ENCODE peak calls at places on chromosomes 6 and 20, in eight cellular contexts. F is fibroblast of the conjunctiva; Q is GDM1; D is activated CD4-positive, alpha-beta T cell treated with anti-CD3 and anti-CD28 coated beads for 24 hours; A is ACHN; O is CD8-positive, alpha-beta memory T cell; Y is fibroblast of lung; N is Kasumi-1. G is an unnamed sample.

GRCh38 chr20:13333793-13334192 is 112.7 kb downstream of the ISM1 start:
- DNase-seq in F (no peak), Q (no peak), D (no peak), A (no peak), O (no peak), Y (peak; percentile 71), N (no peak), G (no peak)

GRCh38 chr20:46256293-46256692 is 52.0 kb downstream of the CDH22 start:
- DNase-seq in F (no peak), Q (no peak), D (no peak), A (no peak), O (no peak), Y (no peak), N (no peak), G (no peak)

GRCh38 chr6:97630592-97630991 is 347.6 kb upstream of the MMS22L start:
- DNase-seq in F (no peak), Q (no peak), D (no peak), A (no peak), O (no peak), Y (no peak), N (no peak), G (peak; percentile 4)

GRCh38 chr6:62714112-62714511 is 428.1 kb upstream of the KHDRBS2 start:
- DNase-seq in F (no peak), Q (no peak), D (no peak), A (no peak), O (no peak), Y (no peak), N (no peak), G (no peak)

GRCh38 chr20:58850693-58851174 is at the start of gene GNAS-AS1:
- DNase-seq in F (peak; percentile 72), Q (no peak), D (peak; percentile 77), A (no peak), O (peak; percentile 63), Y (peak; percentile 90), N (no peak), G (peak; percentile 78)

GRCh38 chr20:44805991-44806729 is 4.2 kb downstream of the RIMS4 start:
- DNase-seq in F (peak; percentile 98), Q (no peak), D (no peak), A (no peak), O (no peak), Y (peak; percentile 93), N (no peak), G (peak; percentile 35)

GRCh38 chr6:45657243-45657642 is 279.5 kb upstream of the SUPT3H start:
- DNase-seq in F (no peak), Q (no peak), D (no peak), A (peak; percentile 36), O (no peak), Y (peak; percentile 61), N (no peak), G (no peak)

GRCh38 chr20:38939686-38940085 is 13.5 kb downstream of the FAM83D start:
- DNase-seq in F (no peak), Q (no peak), D (no peak), A (no peak), O (no peak), Y (no peak), N (no peak), G (no peak)

GRCh38 chr6:33392979-33393378 is 1.4 kb downstream of the KIFC1 start:
- DNase-seq in F (no peak), Q (no peak), D (no peak), A (no peak), O (no peak), Y (no peak), N (no peak), G (no peak)

GRCh38 chr20:2316847-2317495 is 21.2 kb downstream of the TGM3 start:
- DNase-seq in F (no peak), Q (no peak), D (no peak), A (no peak), O (no peak), Y (no peak), N (no peak), G (no peak)

GRCh38 chr6:73309784-73310502 is 44.1 kb downstream of the DPPA5 start:
- DNase-seq in F (peak; percentile 33), Q (no peak), D (peak; percentile 65), A (peak; percentile 65), O (peak; percentile 35), Y (peak; percentile 54), N (peak; percentile 80), G (no peak)

G was measured in skeletal muscle cell.